ENCODE peak calls at places on chromosomes 2 and 18, in seven cellular contexts. One of them, this sample, is unnamed.

GRCh38 chr2:230054079-230054478 is 14.6 kb downstream of the SLC16A14 start:
- DNase-seq in RKO: peak
- DNase-seq in DMS53: no peak
- DNase-seq in T-helper 1 cell: no peak
- DNase-seq in HTR-8/SVneo: peak
- DNase-seq in mesothelial cell of epicardium: no peak
- DNase-seq in retina: no peak
- DNase-seq in this sample: no peak

GRCh38 chr2:224438726-224439125 is 36.8 kb upstream of the FAM124B start:
- DNase-seq in mesothelial cell of epicardium: no peak
- DNase-seq in RKO: no peak
- DNase-seq in T-helper 1 cell: no peak
- DNase-seq in DMS53: no peak
- DNase-seq in retina: no peak
- DNase-seq in HTR-8/SVneo: no peak
- DNase-seq in this sample: no peak

GRCh38 chr18:37156330-37156942 is 327.5 kb downstream of the KIAA1328 start:
- DNase-seq in T-helper 1 cell: no peak
- DNase-seq in DMS53: peak
- DNase-seq in RKO: no peak
- DNase-seq in mesothelial cell of epicardium: no peak
- DNase-seq in HTR-8/SVneo: no peak
- DNase-seq in retina: no peak
- DNase-seq in this sample: no peak

GRCh38 chr2:118855451-118856279 is 8.2 kb upstream of the EN1 start:
- DNase-seq in DMS53: peak
- DNase-seq in T-helper 1 cell: peak
- DNase-seq in retina: peak
- DNase-seq in mesothelial cell of epicardium: peak
- DNase-seq in HTR-8/SVneo: peak
- DNase-seq in RKO: peak
- DNase-seq in this sample: peak

GRCh38 chr2:120720176-120720575 is 15.5 kb upstream of the GLI2 start:
- DNase-seq in HTR-8/SVneo: no peak
- DNase-seq in RKO: no peak
- DNase-seq in DMS53: no peak
- DNase-seq in T-helper 1 cell: no peak
- DNase-seq in retina: no peak
- DNase-seq in mesothelial cell of epicardium: no peak
- DNase-seq in this sample: no peak

GRCh38 chr2:128363991-128364390 is 45.3 kb upstream of the HS6ST1 start:
- DNase-seq in T-helper 1 cell: no peak
- DNase-seq in HTR-8/SVneo: no peak
- DNase-seq in RKO: no peak
- DNase-seq in retina: peak
- DNase-seq in DMS53: no peak
- DNase-seq in mesothelial cell of epicardium: no peak
- DNase-seq in this sample: no peak

GRCh38 chr2:55119711-55120487 is 69.6 kb upstream of the RTN4 start:
- DNase-seq in T-helper 1 cell: no peak
- DNase-seq in DMS53: no peak
- DNase-seq in mesothelial cell of epicardium: no peak
- DNase-seq in RKO: no peak
- DNase-seq in HTR-8/SVneo: no peak
- DNase-seq in retina: peak
- DNase-seq in this sample: no peak

GRCh38 chr2:137838255-137839092 is 125.8 kb upstream of the HNMT start:
- DNase-seq in RKO: peak
- DNase-seq in HTR-8/SVneo: peak
- DNase-seq in mesothelial cell of epicardium: no peak
- DNase-seq in T-helper 1 cell: no peak
- DNase-seq in DMS53: peak
- DNase-seq in retina: peak
- DNase-seq in this sample: peak

GRCh38 chr2:44166096-44166495 is 2.6 kb upstream of the PPM1B start:
- DNase-seq in mesothelial cell of epicardium: no peak
- DNase-seq in RKO: no peak
- DNase-seq in retina: no peak
- DNase-seq in HTR-8/SVneo: no peak
- DNase-seq in T-helper 1 cell: no peak
- DNase-seq in DMS53: no peak
- DNase-seq in this sample: no peak

GRCh38 chr2:19575618-19576017 is 217.2 kb upstream of the OSR1 start:
- DNase-seq in DMS53: no peak
- DNase-seq in RKO: no peak
- DNase-seq in T-helper 1 cell: no peak
- DNase-seq in HTR-8/SVneo: no peak
- DNase-seq in mesothelial cell of epicardium: no peak
- DNase-seq in retina: no peak
- DNase-seq in this sample: no peak

GRCh38 chr2:176388886-176389285 is 119.6 kb downstream of the MTX2 start:
- DNase-seq in T-helper 1 cell: no peak
- DNase-seq in mesothelial cell of epicardium: no peak
- DNase-seq in RKO: no peak
- DNase-seq in DMS53: no peak
- DNase-seq in HTR-8/SVneo: no peak
- DNase-seq in retina: no peak
- DNase-seq in this sample: no peak

GRCh38 chr2:237701859-237702370 is 74.5 kb downstream of the LRRFIP1 start:
- DNase-seq in retina: no peak
- DNase-seq in RKO: no peak
- DNase-seq in HTR-8/SVneo: no peak
- DNase-seq in T-helper 1 cell: no peak
- DNase-seq in mesothelial cell of epicardium: no peak
- DNase-seq in DMS53: no peak
- DNase-seq in this sample: no peak

GRCh38 chr2:29225814-29226213 is 110.6 kb downstream of the CLIP4 start:
- DNase-seq in T-helper 1 cell: no peak
- DNase-seq in DMS53: no peak
- DNase-seq in HTR-8/SVneo: no peak
- DNase-seq in retina: no peak
- DNase-seq in mesothelial cell of epicardium: no peak
- DNase-seq in RKO: no peak
- DNase-seq in this sample: no peak

GRCh38 chr18:809985-810642 is 1.9 kb downstream of the YES1 start:
- DNase-seq in T-helper 1 cell: no peak
- DNase-seq in retina: no peak
- DNase-seq in RKO: no peak
- DNase-seq in DMS53: no peak
- DNase-seq in mesothelial cell of epicardium: no peak
- DNase-seq in HTR-8/SVneo: no peak
- DNase-seq in this sample: no peak

GRCh38 chr2:216562689-216563435 is 64.2 kb downstream of the RPL37A start:
- DNase-seq in T-helper 1 cell: no peak
- DNase-seq in retina: no peak
- DNase-seq in mesothelial cell of epicardium: no peak
- DNase-seq in DMS53: no peak
- DNase-seq in HTR-8/SVneo: no peak
- DNase-seq in RKO: no peak
- DNase-seq in this sample: no peak

GRCh38 chr2:12376025-12376424 is 340.7 kb upstream of the TRIB2 start:
- DNase-seq in T-helper 1 cell: no peak
- DNase-seq in DMS53: no peak
- DNase-seq in RKO: no peak
- DNase-seq in mesothelial cell of epicardium: no peak
- DNase-seq in retina: no peak
- DNase-seq in HTR-8/SVneo: no peak
- DNase-seq in this sample: no peak

GRCh38 chr2:84383271-84383670 is 75.8 kb downstream of the SUCLG1 start:
- DNase-seq in DMS53: no peak
- DNase-seq in retina: no peak
- DNase-seq in RKO: no peak
- DNase-seq in T-helper 1 cell: no peak
- DNase-seq in HTR-8/SVneo: no peak
- DNase-seq in mesothelial cell of epicardium: no peak
- DNase-seq in this sample: no peak

GRCh38 chr2:218035463-218036100 is 32.8 kb upstream of the TNS1 start:
- DNase-seq in HTR-8/SVneo: no peak
- DNase-seq in DMS53: no peak
- DNase-seq in retina: no peak
- DNase-seq in RKO: no peak
- DNase-seq in T-helper 1 cell: no peak
- DNase-seq in mesothelial cell of epicardium: peak
- DNase-seq in this sample: no peak

GRCh38 chr2:148130571-148130970 is 109.7 kb downstream of the MBD5 start:
- DNase-seq in HTR-8/SVneo: no peak
- DNase-seq in retina: no peak
- DNase-seq in T-helper 1 cell: no peak
- DNase-seq in mesothelial cell of epicardium: no peak
- DNase-seq in RKO: no peak
- DNase-seq in DMS53: no peak
- DNase-seq in this sample: no peak

GRCh38 chr2:74092236-74092635 is 55.5 kb downstream of the BOLA3 start:
- DNase-seq in mesothelial cell of epicardium: no peak
- DNase-seq in DMS53: no peak
- DNase-seq in T-helper 1 cell: no peak
- DNase-seq in RKO: no peak
- DNase-seq in HTR-8/SVneo: no peak
- DNase-seq in retina: no peak
- DNase-seq in this sample: no peak

GRCh38 chr18:136433-136832 is 21.9 kb upstream of the USP14 start:
- DNase-seq in HTR-8/SVneo: no peak
- DNase-seq in DMS53: peak
- DNase-seq in T-helper 1 cell: peak
- DNase-seq in RKO: peak
- DNase-seq in mesothelial cell of epicardium: no peak
- DNase-seq in retina: no peak
- DNase-seq in this sample: no peak

GRCh38 chr2:151333083-151333482 is 24.3 kb upstream of the TNFAIP6 start:
- DNase-seq in HTR-8/SVneo: no peak
- DNase-seq in retina: no peak
- DNase-seq in DMS53: no peak
- DNase-seq in mesothelial cell of epicardium: no peak
- DNase-seq in RKO: no peak
- DNase-seq in T-helper 1 cell: no peak
- DNase-seq in this sample: no peak

GRCh38 chr2:55000335-55000734 is 49.9 kb downstream of the RTN4 start:
- DNase-seq in RKO: no peak
- DNase-seq in T-helper 1 cell: no peak
- DNase-seq in retina: no peak
- DNase-seq in DMS53: no peak
- DNase-seq in HTR-8/SVneo: no peak
- DNase-seq in mesothelial cell of epicardium: no peak
- DNase-seq in this sample: no peak

GRCh38 chr2:105143467-105144127 is 97.9 kb upstream of the GPR45 start:
- DNase-seq in DMS53: peak
- DNase-seq in RKO: no peak
- DNase-seq in retina: peak
- DNase-seq in T-helper 1 cell: no peak
- DNase-seq in HTR-8/SVneo: peak
- DNase-seq in mesothelial cell of epicardium: peak
- DNase-seq in this sample: peak

GRCh38 chr2:66507673-66508127 is 72.8 kb downstream of the MEIS1 start:
- DNase-seq in DMS53: no peak
- DNase-seq in T-helper 1 cell: no peak
- DNase-seq in RKO: no peak
- DNase-seq in mesothelial cell of epicardium: no peak
- DNase-seq in retina: peak
- DNase-seq in HTR-8/SVneo: no peak
- DNase-seq in this sample: no peak